ENCODE peak calls at places on chromosomes 13 and 19, in six cellular contexts. One of them, this sample, is unnamed.

GRCh38 chr13:52319876-52320275 is 86.1 kb downstream of the THSD1 start:
- DNase-seq in endothelial cell: no peak
- DNase-seq in IMR-90: peak; percentile 4
- DNase-seq in nephron progenitor cell: no peak
- DNase-seq in endodermal cell: no peak
- DNase-seq in CD8-positive, alpha-beta T cell: no peak
- DNase-seq in this sample: no peak

GRCh38 chr13:42041017-42041683 is 7.3 kb upstream of the DGKH start:
- DNase-seq in endothelial cell: peak; percentile 68
- DNase-seq in IMR-90: peak; percentile 44
- DNase-seq in nephron progenitor cell: peak; percentile 58
- DNase-seq in endodermal cell: peak; percentile 81
- DNase-seq in CD8-positive, alpha-beta T cell: peak; percentile 55
- DNase-seq in this sample: no peak

GRCh38 chr19:56601375-56601774 is 6.3 kb downstream of the ZNF71 start:
- DNase-seq in endothelial cell: no peak
- DNase-seq in IMR-90: peak; percentile 8
- DNase-seq in nephron progenitor cell: no peak
- DNase-seq in endodermal cell: no peak
- DNase-seq in CD8-positive, alpha-beta T cell: no peak
- DNase-seq in this sample: no peak

GRCh38 chr19:46533085-46534081 is 37.7 kb upstream of the PNMA8B start:
- DNase-seq in endothelial cell: no peak
- DNase-seq in IMR-90: no peak
- DNase-seq in nephron progenitor cell: no peak
- DNase-seq in endodermal cell: no peak
- DNase-seq in CD8-positive, alpha-beta T cell: no peak
- DNase-seq in this sample: no peak

GRCh38 chr19:48858984-48859710 is 9.3 kb downstream of the PLEKHA4 start:
- DNase-seq in endothelial cell: no peak
- DNase-seq in IMR-90: no peak
- DNase-seq in nephron progenitor cell: no peak
- DNase-seq in endodermal cell: peak; percentile 68
- DNase-seq in CD8-positive, alpha-beta T cell: peak; percentile 82
- DNase-seq in this sample: no peak

GRCh38 chr19:8476524-8476923 is 25.9 kb downstream of the PRAM1 start:
- DNase-seq in endothelial cell: no peak
- DNase-seq in IMR-90: no peak
- DNase-seq in nephron progenitor cell: no peak
- DNase-seq in endodermal cell: no peak
- DNase-seq in CD8-positive, alpha-beta T cell: no peak
- DNase-seq in this sample: no peak

GRCh38 chr19:54473983-54474382 is 887 bp upstream of the CDC42EP5 start:
- DNase-seq in endothelial cell: no peak
- DNase-seq in IMR-90: no peak
- DNase-seq in nephron progenitor cell: no peak
- DNase-seq in endodermal cell: no peak
- DNase-seq in CD8-positive, alpha-beta T cell: no peak
- DNase-seq in this sample: no peak

GRCh38 chr13:45786293-45786920 is 65.1 kb downstream of the SIAH3 start:
- DNase-seq in endothelial cell: no peak
- DNase-seq in IMR-90: no peak
- DNase-seq in nephron progenitor cell: no peak
- DNase-seq in endodermal cell: no peak
- DNase-seq in CD8-positive, alpha-beta T cell: no peak
- DNase-seq in this sample: no peak

GRCh38 chr19:8575467-8575997 is 1.7 kb downstream of the MYO1F start:
- DNase-seq in endothelial cell: no peak
- DNase-seq in IMR-90: peak; percentile 35
- DNase-seq in nephron progenitor cell: no peak
- DNase-seq in endodermal cell: peak; percentile 65
- DNase-seq in CD8-positive, alpha-beta T cell: peak; percentile 78
- DNase-seq in this sample: no peak

GRCh38 chr19:51712461-51713081 is 11.2 kb downstream of the HAS1 start:
- DNase-seq in endothelial cell: peak; percentile 38
- DNase-seq in IMR-90: peak; percentile 35
- DNase-seq in nephron progenitor cell: no peak
- DNase-seq in endodermal cell: peak; percentile 85
- DNase-seq in CD8-positive, alpha-beta T cell: no peak
- DNase-seq in this sample: no peak

GRCh38 chr19:18089726-18090125 is 3.0 kb upstream of the IL12RB1 start:
- DNase-seq in endothelial cell: no peak
- DNase-seq in IMR-90: no peak
- DNase-seq in nephron progenitor cell: no peak
- DNase-seq in endodermal cell: no peak
- DNase-seq in CD8-positive, alpha-beta T cell: no peak
- DNase-seq in this sample: no peak

GRCh38 chr13:36157475-36157874 is 26.3 kb upstream of the DCLK1 start:
- DNase-seq in endothelial cell: no peak
- DNase-seq in IMR-90: no peak
- DNase-seq in nephron progenitor cell: no peak
- DNase-seq in endodermal cell: no peak
- DNase-seq in CD8-positive, alpha-beta T cell: no peak
- DNase-seq in this sample: no peak

GRCh38 chr19:3320354-3320670 is 46.1 kb upstream of the NFIC start:
- DNase-seq in endothelial cell: no peak
- DNase-seq in IMR-90: no peak
- DNase-seq in nephron progenitor cell: no peak
- DNase-seq in endodermal cell: no peak
- DNase-seq in CD8-positive, alpha-beta T cell: no peak
- DNase-seq in this sample: no peak

GRCh38 chr19:6092329-6093286 is 17.7 kb downstream of the RFX2 start:
- DNase-seq in endothelial cell: peak; percentile 25
- DNase-seq in IMR-90: peak; percentile 88
- DNase-seq in nephron progenitor cell: peak; percentile 78
- DNase-seq in endodermal cell: peak; percentile 86
- DNase-seq in CD8-positive, alpha-beta T cell: no peak
- DNase-seq in this sample: no peak

GRCh38 chr13:36918246-36919060 is 1.6 kb downstream of the SMAD9 start:
- DNase-seq in endothelial cell: no peak
- DNase-seq in IMR-90: peak; percentile 36
- DNase-seq in nephron progenitor cell: no peak
- DNase-seq in endodermal cell: no peak
- DNase-seq in CD8-positive, alpha-beta T cell: no peak
- DNase-seq in this sample: no peak

GRCh38 chr13:37026778-37027177 is 26.2 kb downstream of the EXOSC8 start:
- DNase-seq in endothelial cell: no peak
- DNase-seq in IMR-90: no peak
- DNase-seq in nephron progenitor cell: no peak
- DNase-seq in endodermal cell: no peak
- DNase-seq in CD8-positive, alpha-beta T cell: no peak
- DNase-seq in this sample: no peak

DNA sequence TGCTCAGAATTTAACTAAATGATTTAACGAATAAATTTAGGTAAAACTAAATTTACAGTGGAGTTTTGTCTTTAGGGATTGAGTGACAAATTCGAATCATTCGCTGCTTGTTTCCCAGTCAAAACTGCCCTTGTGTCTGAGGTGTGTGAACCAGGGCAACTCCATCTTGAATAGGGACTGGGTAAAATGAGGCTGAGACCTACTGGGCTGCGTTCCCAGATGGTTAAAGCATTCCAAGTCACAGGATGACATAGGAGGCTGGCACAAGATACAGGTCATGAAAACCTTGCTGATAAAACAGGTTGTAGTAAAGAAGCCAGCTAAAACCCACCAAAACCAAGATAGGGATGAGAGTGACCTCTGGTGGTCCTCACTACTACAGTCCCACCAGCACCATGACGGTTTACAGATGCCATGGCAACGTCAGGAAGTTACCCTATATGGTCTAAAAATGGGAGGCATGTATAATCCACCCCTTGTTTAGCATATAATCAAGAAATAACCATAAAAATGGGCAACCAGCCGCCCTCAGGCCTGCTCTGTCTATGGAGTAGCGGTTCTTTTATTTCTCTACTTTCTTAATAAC is 10.2 kb upstream of the ANKRD10 start:
- DNase-seq in endothelial cell: peak; percentile 30
- DNase-seq in IMR-90: no peak
- DNase-seq in nephron progenitor cell: peak; percentile 24
- DNase-seq in endodermal cell: peak; percentile 74
- DNase-seq in CD8-positive, alpha-beta T cell: no peak
- DNase-seq in this sample: no peak
- TF ChIP-seq CTCF in endothelial cell: peak; percentile 31
- TF ChIP-seq CTCF in IMR-90: peak; percentile 25
- TF ChIP-seq CTCF in nephron progenitor cell: peak; percentile 50
- TF ChIP-seq CTCF in endodermal cell: peak; percentile 74
- TF ChIP-seq CTCF in CD8-positive, alpha-beta T cell: no peak
- TF ChIP-seq CTCF in this sample: no peak

GRCh38 chr13:98325724-98326123 is 148.7 kb upstream of the RNF113B start:
- DNase-seq in endothelial cell: no peak
- DNase-seq in IMR-90: no peak
- DNase-seq in nephron progenitor cell: no peak
- DNase-seq in endodermal cell: no peak
- DNase-seq in CD8-positive, alpha-beta T cell: no peak
- DNase-seq in this sample: no peak

GRCh38 chr13:98324105-98324504 is 147.0 kb upstream of the RNF113B start:
- DNase-seq in endothelial cell: no peak
- DNase-seq in IMR-90: no peak
- DNase-seq in nephron progenitor cell: no peak
- DNase-seq in endodermal cell: no peak
- DNase-seq in CD8-positive, alpha-beta T cell: no peak
- DNase-seq in this sample: no peak

GRCh38 chr13:98326274-98326673 is 149.2 kb upstream of the RNF113B start:
- DNase-seq in endothelial cell: no peak
- DNase-seq in IMR-90: no peak
- DNase-seq in nephron progenitor cell: no peak
- DNase-seq in endodermal cell: no peak
- DNase-seq in CD8-positive, alpha-beta T cell: no peak
- DNase-seq in this sample: no peak

GRCh38 chr13:98328511-98328910 is 151.4 kb upstream of the RNF113B start:
- DNase-seq in endothelial cell: no peak
- DNase-seq in IMR-90: no peak
- DNase-seq in nephron progenitor cell: no peak
- DNase-seq in endodermal cell: no peak
- DNase-seq in CD8-positive, alpha-beta T cell: no peak
- DNase-seq in this sample: no peak

DNA sequence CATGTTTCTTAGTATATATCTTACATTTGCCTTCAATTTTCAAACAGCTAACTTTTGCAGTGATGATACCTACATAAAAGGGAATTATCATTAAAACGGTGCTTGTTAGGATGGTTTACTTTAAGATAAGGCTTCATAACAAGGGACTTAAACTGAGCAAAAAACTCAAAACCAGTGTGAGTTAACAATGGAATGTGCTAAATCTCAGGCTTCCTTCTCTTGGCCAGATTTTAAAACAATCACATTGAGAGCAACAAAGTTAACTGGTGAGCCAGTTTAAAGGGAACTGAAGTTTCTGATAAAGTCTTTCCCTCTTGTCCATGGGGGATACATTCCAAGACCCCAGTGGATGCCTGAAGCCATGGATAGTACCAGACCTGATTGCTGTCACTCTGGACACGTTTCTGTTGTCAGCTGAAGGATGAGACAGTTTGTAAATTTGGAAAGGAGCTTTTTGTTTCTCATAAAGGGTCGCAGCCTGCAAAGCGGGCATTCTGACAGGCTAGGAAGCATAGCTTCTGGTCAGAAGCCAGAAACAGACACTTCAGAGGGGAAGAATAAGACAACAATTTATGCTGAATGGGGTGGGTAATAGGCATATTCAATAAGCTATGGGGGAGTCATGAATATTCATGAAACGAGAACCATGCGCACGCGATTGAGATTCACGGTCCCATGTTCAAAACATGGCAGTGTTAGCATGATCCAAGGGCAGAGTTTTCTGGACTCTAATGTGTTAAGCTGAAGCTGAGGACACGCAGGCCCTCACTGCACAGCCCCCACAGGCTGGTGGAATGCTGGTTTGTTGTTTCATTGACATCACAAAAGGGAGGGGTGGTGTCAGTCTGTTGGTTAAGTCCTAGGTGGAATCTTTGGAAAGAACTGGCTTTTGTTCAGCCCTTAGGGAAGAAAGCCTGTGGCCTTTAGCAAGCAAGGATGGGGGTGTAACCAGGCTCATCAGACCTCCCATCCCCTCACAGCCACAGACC is 150.6 kb upstream of the RNF113B start:
- DNase-seq in endothelial cell: peak; percentile 19
- DNase-seq in IMR-90: peak; percentile 78
- DNase-seq in nephron progenitor cell: peak; percentile 22
- DNase-seq in endodermal cell: peak; percentile 74
- DNase-seq in CD8-positive, alpha-beta T cell: no peak
- DNase-seq in this sample: no peak
- TF ChIP-seq CTCF in endothelial cell: no peak
- TF ChIP-seq CTCF in IMR-90: no peak
- TF ChIP-seq CTCF in nephron progenitor cell: no peak
- TF ChIP-seq CTCF in endodermal cell: no peak
- TF ChIP-seq CTCF in CD8-positive, alpha-beta T cell: no peak
- TF ChIP-seq CTCF in this sample: no peak

DNA sequence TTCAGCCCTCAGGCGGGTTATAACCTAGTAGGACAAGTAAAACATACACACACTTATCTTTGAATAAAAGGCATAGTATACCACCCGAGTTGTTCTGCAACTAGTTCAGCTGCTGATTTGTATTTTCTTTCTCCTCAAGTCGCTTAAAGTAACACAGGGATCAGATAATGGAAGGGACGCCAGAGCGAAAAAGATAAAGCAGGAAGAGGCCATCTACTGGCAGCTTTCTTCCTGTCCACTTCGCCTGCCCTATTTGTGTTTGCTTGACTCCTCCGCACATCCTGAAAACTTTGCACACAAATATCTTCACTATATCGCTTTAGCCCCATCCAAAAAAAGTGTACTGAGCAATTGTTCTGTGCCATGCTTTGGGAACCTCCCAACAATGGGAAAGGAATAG is 238.0 kb upstream of the SOX21 start:
- DNase-seq in endothelial cell: peak; percentile 6
- DNase-seq in IMR-90: no peak
- DNase-seq in nephron progenitor cell: no peak
- DNase-seq in endodermal cell: peak; percentile 72
- DNase-seq in CD8-positive, alpha-beta T cell: no peak
- DNase-seq in this sample: no peak
- TF ChIP-seq CTCF in endothelial cell: no peak
- TF ChIP-seq CTCF in IMR-90: no peak
- TF ChIP-seq CTCF in nephron progenitor cell: peak; percentile 21
- TF ChIP-seq CTCF in endodermal cell: peak; percentile 77
- TF ChIP-seq CTCF in CD8-positive, alpha-beta T cell: no peak
- TF ChIP-seq CTCF in this sample: no peak

GRCh38 chr13:60261432-60262351 is 98.0 kb upstream of the DIAPH3 start:
- DNase-seq in endothelial cell: no peak
- DNase-seq in IMR-90: no peak
- DNase-seq in nephron progenitor cell: no peak
- DNase-seq in endodermal cell: peak; percentile 78
- DNase-seq in CD8-positive, alpha-beta T cell: no peak
- DNase-seq in this sample: no peak

GRCh38 chr13:60258349-60258748 is 94.6 kb upstream of the DIAPH3 start:
- DNase-seq in endothelial cell: no peak
- DNase-seq in IMR-90: no peak
- DNase-seq in nephron progenitor cell: no peak
- DNase-seq in endodermal cell: peak; percentile 66
- DNase-seq in CD8-positive, alpha-beta T cell: no peak
- DNase-seq in this sample: no peak

GRCh38 chr13:60265566-60265965 is 101.8 kb upstream of the DIAPH3 start:
- DNase-seq in endothelial cell: no peak
- DNase-seq in IMR-90: no peak
- DNase-seq in nephron progenitor cell: no peak
- DNase-seq in endodermal cell: no peak
- DNase-seq in CD8-positive, alpha-beta T cell: no peak
- DNase-seq in this sample: no peak

DNA sequence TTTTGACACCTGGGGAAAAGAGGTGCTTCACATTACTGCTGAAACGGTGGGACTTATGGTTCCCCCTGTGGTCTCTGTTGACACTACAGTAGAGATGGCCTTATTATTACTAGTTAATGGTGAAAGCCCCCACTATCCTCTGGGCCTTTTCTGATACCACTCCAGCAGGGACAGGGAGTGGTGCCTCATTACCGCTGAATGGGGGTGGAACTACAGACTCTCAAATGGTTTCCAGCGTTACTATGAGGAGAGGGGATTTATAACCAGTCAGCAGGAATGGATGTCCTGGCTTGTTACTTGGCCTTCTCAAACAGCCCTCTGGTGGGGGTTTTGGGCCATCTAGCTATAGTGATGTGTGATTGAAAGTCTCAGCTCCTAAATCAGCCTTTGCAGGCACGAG is 96.7 kb upstream of the DIAPH3 start:
- DNase-seq in endothelial cell: no peak
- DNase-seq in IMR-90: no peak
- DNase-seq in nephron progenitor cell: no peak
- DNase-seq in endodermal cell: peak; percentile 73
- DNase-seq in CD8-positive, alpha-beta T cell: no peak
- DNase-seq in this sample: no peak
- TF ChIP-seq CTCF in endothelial cell: peak; percentile 28
- TF ChIP-seq CTCF in IMR-90: no peak
- TF ChIP-seq CTCF in nephron progenitor cell: no peak
- TF ChIP-seq CTCF in endodermal cell: peak; percentile 69
- TF ChIP-seq CTCF in CD8-positive, alpha-beta T cell: no peak
- TF ChIP-seq CTCF in this sample: no peak